ENCODE peak calls at places on chromosomes 11 and 22, in seven cellular contexts. K is spleen; I is sigmoid colon; Q is upper lobe of right lung; A is CD4-positive, alpha-beta memory T cell; Z is esophagus muscularis mucosa; S is CD8-positive, alpha-beta memory T cell. P is an unnamed sample. For H3K4me1, the result is how much of the 10 kb centered on the place peaks cover.

GRCh38 chr11:118153516-118153915 is 893 bp upstream of the SCN4B start:
- DNase-seq in S (no peak), A (no peak), K (no peak), Z (no peak), Q (no peak), I (no peak), P (no peak)

GRCh38 chr11:48116843-48117242 is 99.8 kb upstream of the OR4B1 start:
- DNase-seq in K (no peak), Q (no peak), S (no peak), I (no peak), A (no peak), Z (no peak), P (no peak)

GRCh38 chr11:76856111-76856510 is 4.6 kb upstream of the ACER3 start:
- DNase-seq in I (no peak), Q (no peak), S (no peak), K (no peak), A (no peak), Z (no peak), P (no peak)

GRCh38 chr11:65486570-65487466 is 12.0 kb upstream of the MALAT1 start:
- DNase-seq in A (peak), K (no peak), S (no peak), Q (peak), Z (no peak), I (peak), P (no peak)

GRCh38 chr11:104015649-104016415 is 20.6 kb upstream of the DDI1 start:
- DNase-seq in I (no peak), Z (no peak), Q (no peak), A (no peak), S (no peak), K (no peak), P (no peak)

GRCh38 chr22:50734343-50734771 is 3.6 kb upstream of the ACR start:
- DNase-seq in Q (no peak), Z (no peak), K (peak), S (no peak), I (peak), A (no peak), P (no peak)

GRCh38 chr11:112227002-112227401 is 774 bp downstream of the PTS start:
- DNase-seq in S (no peak), Z (no peak), Q (no peak), K (no peak), A (peak), I (no peak), P (no peak)

GRCh38 chr22:27323646-27324045 is 477.9 kb downstream of the MN1 start:
- DNase-seq in I (no peak), K (no peak), Z (no peak), S (no peak), A (no peak), Q (no peak), P (no peak)

GRCh38 chr11:67202045-67202444 is 64.2 kb upstream of the GRK2 start:
- DNase-seq in Z (no peak), S (no peak), K (no peak), A (no peak), I (no peak), Q (no peak), P (no peak)

GRCh38 chr11:122204206-122204605 is 88.2 kb upstream of the BLID start:
- DNase-seq in Z (no peak), A (no peak), Q (no peak), K (no peak), S (no peak), I (no peak), P (no peak)

GRCh38 chr11:36104660-36104992 is 160.8 kb downstream of the LDLRAD3 start:
- DNase-seq in I (no peak), K (no peak), S (no peak), A (no peak), Q (no peak), Z (no peak), P (no peak)

GRCh38 chr22:20009582-20010306 is 6.9 kb downstream of the ARVCF start:
- DNase-seq in Q (no peak), K (no peak), A (no peak), Z (no peak), S (no peak), I (no peak), P (no peak)

GRCh38 chr22:33513388-33514336 is 406.6 kb downstream of the LARGE1 start:
- DNase-seq in S (no peak), A (no peak), I (no peak), Z (no peak), K (no peak), Q (no peak), P (no peak)

GRCh38 chr11:36376315-36376887 is 80.3 kb downstream of the PRR5L start:
- DNase-seq in A (no peak), K (peak), Q (peak), I (peak), Z (no peak), S (no peak), P (no peak)

GRCh38 chr11:44189986-44190882 is 94.8 kb downstream of the EXT2 start:
- DNase-seq in I (no peak), K (no peak), Z (no peak), Q (no peak), S (no peak), A (no peak), P (no peak)

GRCh38 chr11:46215208-46215931 is 62.1 kb upstream of the CREB3L1 start:
- DNase-seq in S (no peak), Q (no peak), I (no peak), A (no peak), K (no peak), Z (no peak), P (no peak)

GRCh38 chr22:50185384-50186087 is at the start of gene TRABD:
- DNase-seq in Q (peak), K (peak), Z (peak), I (peak), S (peak), A (peak), P (peak)

GRCh38 chr11:48001438-48002021 is 21.2 kb downstream of the PTPRJ start:
- DNase-seq in I (no peak), Q (no peak), Z (no peak), S (peak), A (peak), K (peak), P (peak)

GRCh38 chr11:20608938-20609337 is 9.5 kb downstream of the SLC6A5 start:
- DNase-seq in I (no peak), Z (no peak), Q (no peak), K (no peak), A (no peak), S (no peak), P (no peak)

GRCh38 chr22:43891360-43892182 is at the start of gene PNPLA5:
- DNase-seq in A (no peak), Z (no peak), Q (peak), I (no peak), S (no peak), K (peak), P (no peak)

GRCh38 chr11:35954205-35954604 is 10.3 kb downstream of the LDLRAD3 start:
- DNase-seq in K (no peak), Q (no peak), Z (no peak), I (no peak), S (no peak), A (no peak), P (no peak)

GRCh38 chr11:3866206-3866605 is 10.7 kb downstream of the STIM1 start:
- DNase-seq in Q (peak), K (peak), S (no peak), A (no peak), I (no peak), Z (no peak), P (no peak)

GRCh38 chr11:12276831-12277475 is 100.4 kb upstream of the PARVA start:
- DNase-seq in S (no peak), Z (no peak), K (no peak), Q (no peak), A (no peak), I (peak), P (no peak)

GRCh38 chr11:32960553-32961164 is 55.0 kb upstream of the DEPDC7 start:
- DNase-seq in I (no peak), Q (no peak), K (no peak), A (no peak), S (no peak), Z (no peak), P (peak)

GRCh38 chr11:63868399-63869064 is 29.6 kb downstream of the MARK2 start:
- DNase-seq in K (no peak), A (no peak), I (no peak), Z (no peak), S (no peak), Q (no peak), P (no peak)

GRCh38 chr11:68928481-68928880 is 24.8 kb downstream of the IGHMBP2 start:
- DNase-seq in Q (no peak), I (no peak), A (no peak), Z (no peak), S (no peak), K (peak), P (no peak)

GRCh38 chr22:30309981-30310672 is 16.6 kb downstream of the TBC1D10A start:
- DNase-seq in A (peak), K (no peak), S (no peak), Q (no peak), Z (no peak), I (peak), P (peak)

GRCh38 chr11:5226732-5227327 is at the start of gene HBB:
- DNase-seq in Q (no peak), K (no peak), I (no peak), S (no peak), Z (no peak), A (no peak), P (no peak)

GRCh38 chr22:22783505-22783904 is 104.1 kb upstream of the IGLL5 start:
- DNase-seq in A (no peak), K (no peak), Z (no peak), Q (no peak), S (no peak), I (no peak), P (no peak)

GRCh38 chr22:47340851-47341436 is 578.5 kb downstream of the TBC1D22A start:
- DNase-seq in Z (peak), S (no peak), I (no peak), Q (no peak), A (no peak), K (no peak), P (no peak)

GRCh38 chr22:26586556-26587325 is 3.2 kb downstream of the TPST2 start:
- DNase-seq in A (no peak), K (peak), Q (no peak), S (no peak), I (peak), Z (no peak), P (peak)

GRCh38 chr11:130001491-130002351 is 914 bp downstream of the PRDM10 start:
- DNase-seq in A (peak), Z (no peak), Q (peak), K (no peak), S (peak), I (peak), P (peak)

GRCh38 chr11:133815636-133816035 is 29.7 kb downstream of the SPATA19 start:
- DNase-seq in Q (no peak), I (no peak), Z (no peak), S (no peak), A (no peak), K (no peak), P (no peak)

GRCh38 chr11:32071811-32072210 is 19.1 kb upstream of the RCN1 start:
- DNase-seq in Q (no peak), S (no peak), K (no peak), A (no peak), I (no peak), Z (no peak), P (no peak)

GRCh38 chr22:45239378-45240136 is 1.1 kb downstream of the KIAA0930 start:
- DNase-seq in S (no peak), A (no peak), Z (no peak), Q (no peak), K (peak), I (no peak), P (no peak)

GRCh38 chr22:45240137-45240809 is 421 bp downstream of the KIAA0930 start:
- DNase-seq in K (peak), Q (peak), A (no peak), I (no peak), Z (no peak), S (no peak), P (peak)

GRCh38 chr22:45240810-45241631 is at the start of gene KIAA0930:
- DNase-seq in A (peak), K (peak), Q (peak), Z (peak), I (peak), S (peak), P (peak)

GRCh38 chr22:45246060-45246985 is 5.6 kb upstream of the KIAA0930 start:
- DNase-seq in S (no peak), K (no peak), I (peak), Q (no peak), Z (no peak), A (no peak), P (no peak)

GRCh38 chr22:45242778-45243191 is 2.1 kb upstream of the KIAA0930 start:
- DNase-seq in A (no peak), S (no peak), I (no peak), Z (no peak), K (no peak), Q (no peak), P (no peak)
- H3K4me1 ChIP-seq in A (under half), S (under half), I (under half), Z (under half), K (under half), Q (under half), P (under half)

DNA sequence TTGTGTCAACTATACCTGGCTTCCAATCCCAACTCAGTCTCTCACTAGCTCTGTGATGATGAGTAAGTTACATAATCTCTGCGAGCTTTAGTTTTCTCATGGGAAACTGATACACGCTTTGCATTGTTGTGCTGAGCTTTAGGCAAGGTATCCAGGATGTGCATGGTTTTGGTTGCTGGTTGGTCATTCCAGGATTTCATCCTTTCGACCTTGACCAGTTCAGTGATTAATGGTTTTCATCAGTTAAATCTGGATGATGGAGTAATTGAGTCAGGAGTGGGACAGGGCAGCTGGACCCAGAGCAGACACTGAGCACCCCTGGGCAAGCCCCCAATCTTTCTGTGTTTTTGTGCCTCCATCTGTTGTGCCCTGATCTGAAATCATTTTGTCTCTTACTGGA is 417.3 kb upstream of the CADM1 start:
- DNase-seq in I (no peak), A (no peak), Z (no peak), S (no peak), K (no peak), Q (no peak), P (no peak)
- H3K4me1 ChIP-seq in I (under half), A (under half), Z (under half), S (under half), K (under half), Q (under half), P (under half)

DNA sequence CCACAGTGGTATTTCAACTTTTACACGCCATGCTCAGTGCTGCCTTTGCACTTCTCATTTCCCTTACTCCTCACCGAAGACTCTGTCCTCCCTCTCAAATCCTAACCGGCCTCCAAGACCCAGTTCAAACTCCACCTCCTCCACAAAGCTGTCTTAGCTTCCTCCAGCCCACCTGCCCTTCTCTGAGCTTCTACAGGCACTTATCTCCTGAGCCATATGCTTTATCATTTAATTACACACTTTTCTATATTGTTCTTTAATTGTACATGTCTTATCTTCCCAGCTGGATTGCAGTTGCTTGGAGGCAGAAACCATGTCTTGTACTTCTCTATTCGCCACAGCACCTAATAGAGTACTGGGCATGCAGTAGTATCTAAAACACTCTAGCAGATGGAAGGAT is 11.4 kb downstream of the TRIM29 start:
- DNase-seq in I (no peak), A (no peak), Z (no peak), K (peak), S (no peak), Q (peak), P (no peak)
- H3K4me1 ChIP-seq in I (under half), A (under half), Z (under half), K (under half), S (under half), Q (under half), P (under half)

GRCh38 chr11:9613118-9613829 is 39.8 kb downstream of the WEE1 start:
- DNase-seq in A (peak), S (peak), I (peak), K (peak), Q (peak), Z (peak), P (peak)
- H3K4me1 ChIP-seq in A (under half), S (under half), I (under half), K (under half), Q (under half), Z (under half), P (under half)

GRCh38 chr11:16992846-16993245 is 21.4 kb downstream of the PLEKHA7 start:
- DNase-seq in K (no peak), I (no peak), A (no peak), S (no peak), Q (no peak), Z (no peak), P (no peak)

GRCh38 chr11:16989554-16989953 is 24.7 kb downstream of the PLEKHA7 start:
- DNase-seq in I (no peak), K (no peak), Q (no peak), S (no peak), A (no peak), Z (no peak), P (no peak)

GRCh38 chr11:16997624-16998023 is 16.6 kb downstream of the PLEKHA7 start:
- DNase-seq in I (no peak), Q (no peak), A (no peak), S (no peak), Z (no peak), K (no peak), P (no peak)

GRCh38 chr11:16999116-16999515 is 15.1 kb downstream of the PLEKHA7 start:
- DNase-seq in Z (no peak), K (no peak), A (no peak), S (no peak), Q (no peak), I (no peak), P (no peak)

DNA sequence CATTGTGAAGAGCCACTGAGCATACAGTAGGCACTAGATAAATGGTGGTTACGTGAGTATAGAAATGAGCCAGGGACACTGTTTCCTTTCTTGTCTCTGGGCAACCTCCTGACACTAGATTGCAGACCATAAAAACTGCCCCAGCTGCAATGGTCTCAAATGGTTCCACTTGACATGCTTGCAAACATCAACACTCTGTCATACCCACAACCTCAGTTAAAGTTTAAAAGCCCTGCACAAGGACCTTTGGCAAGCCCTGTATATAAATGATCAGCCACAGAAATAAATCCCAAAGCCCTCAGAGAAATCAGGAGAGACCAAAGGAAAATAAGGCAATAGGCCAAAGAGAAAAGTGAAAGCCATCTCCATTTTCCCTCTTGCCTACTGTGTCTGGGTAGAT is 20.7 kb downstream of the PLEKHA7 start:
- DNase-seq in I (no peak), K (no peak), S (no peak), A (no peak), Z (no peak), Q (no peak), P (no peak)
- H3K4me1 ChIP-seq in I (under half), K (under half), S (under half), A (under half), Z (under half), Q (under half), P (under half)

GRCh38 chr11:73270089-73270854 is 1.9 kb upstream of the P2RY6 start:
- DNase-seq in A (no peak), K (no peak), S (no peak), I (peak), Q (peak), Z (no peak), P (no peak)
- H3K4me1 ChIP-seq in A (under half), K (under half), S (under half), I (under half), Q (under half), Z (under half), P (under half)

GRCh38 chr11:1177771-1178090 is 20.0 kb downstream of the MUC5AC start:
- DNase-seq in Q (no peak), A (no peak), Z (no peak), K (no peak), I (no peak), S (no peak), P (no peak)
- H3K4me1 ChIP-seq in Q (under half), A (under half), Z (under half), K (under half), I (under half), S (under half), P (under half)

GRCh38 chr11:62577046-62577708 is 3.5 kb upstream of the EEF1G start:
- DNase-seq in S (no peak), Z (no peak), Q (no peak), I (no peak), K (peak), A (no peak), P (no peak)

GRCh38 chr11:62573592-62574362 is at the start of gene EEF1G:
- DNase-seq in I (peak), Z (peak), K (peak), S (peak), A (peak), Q (peak), P (peak)

GRCh38 chr11:62575837-62576236 is 2.1 kb upstream of the EEF1G start:
- DNase-seq in Q (no peak), I (no peak), A (no peak), Z (no peak), K (peak), S (no peak), P (no peak)

GRCh38 chr11:62574363-62575057 is 819 bp upstream of the EEF1G start:
- DNase-seq in Z (no peak), K (peak), S (no peak), A (no peak), I (no peak), Q (peak), P (no peak)

DNA sequence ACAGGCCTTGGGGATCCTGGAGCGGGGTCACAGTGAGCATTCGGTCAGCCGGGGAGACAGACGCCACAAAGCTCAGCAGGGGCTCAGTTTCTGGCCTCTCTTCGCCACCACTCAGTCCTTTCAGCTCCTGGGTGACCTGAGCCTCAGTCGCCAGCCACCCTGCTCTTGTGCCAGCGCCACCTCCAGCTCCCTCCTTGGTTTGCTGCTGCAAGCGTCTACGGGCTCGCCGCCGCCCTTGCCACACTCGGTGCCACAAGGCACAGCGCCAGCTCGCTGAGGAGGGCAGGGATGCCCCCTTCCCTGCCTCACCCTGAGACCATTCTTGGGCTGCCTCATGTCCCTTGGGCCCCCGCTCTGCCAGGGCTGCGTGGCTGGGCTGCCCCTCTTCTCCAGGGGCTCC is 1.5 kb upstream of the EEF1G start:
- DNase-seq in Z (no peak), Q (peak), I (no peak), S (no peak), K (peak), A (no peak), P (no peak)
- H3K4me1 ChIP-seq in Z (half or more), Q (under half), I (under half), S (under half), K (under half), A (under half), P (under half)

GRCh38 chr11:1163321-1163910 is 5.7 kb downstream of the MUC5AC start:
- DNase-seq in Z (no peak), A (no peak), I (no peak), S (no peak), Q (peak), K (no peak), P (no peak)

GRCh38 chr11:1161410-1162152 is 3.8 kb downstream of the MUC5AC start:
- DNase-seq in Q (peak), K (peak), S (no peak), Z (no peak), I (peak), A (no peak), P (no peak)

GRCh38 chr11:1162153-1162497 is 4.4 kb downstream of the MUC5AC start:
- DNase-seq in Q (peak), S (no peak), K (no peak), Z (no peak), A (no peak), I (peak), P (no peak)

GRCh38 chr11:1163911-1164735 is 6.4 kb downstream of the MUC5AC start:
- DNase-seq in Q (peak), A (no peak), Z (no peak), S (no peak), K (peak), I (peak), P (no peak)

GRCh38 chr11:1162498-1163311 is 5.0 kb downstream of the MUC5AC start:
- DNase-seq in A (no peak), Z (no peak), K (peak), Q (peak), S (no peak), I (peak), P (no peak)
- H3K4me1 ChIP-seq in A (under half), Z (under half), K (under half), Q (under half), S (under half), I (under half), P (under half)